ENCODE peak calls at places on chromosomes 2 and 18, in nine cellular contexts. D is tibial nerve, W is HL-60, F is fibroblast of lung, R is left ventricle myocardium inferior, J is psoas muscle, N is kidney, L is GM23338, G is lower lobe of right lung. T is an unnamed sample.

GRCh38 chr2:223619486-223620129 is 17.4 kb upstream of the SCG2 start:
- DNase-seq in G (no peak), R (no peak), W (no peak), J (no peak), F (no peak), D (no peak), N (no peak), L (no peak), T (peak)

GRCh38 chr2:1481406-1482252 is 68.4 kb downstream of the TPO start:
- DNase-seq in R (no peak), G (no peak), F (no peak), L (no peak), J (no peak), W (no peak), N (no peak), D (no peak), T (no peak)

GRCh38 chr18:59898609-59899297 is 1.0 kb upstream of the PMAIP1 start:
- DNase-seq in N (no peak), D (no peak), F (peak), G (no peak), J (no peak), W (no peak), L (no peak), R (no peak), T (no peak)

GRCh38 chr2:202822411-202822810 is 49.2 kb downstream of the ICA1L start:
- DNase-seq in L (no peak), F (no peak), W (no peak), R (no peak), G (no peak), J (no peak), D (no peak), N (no peak), T (no peak)

GRCh38 chr2:162185833-162186232 is 33.8 kb upstream of the GCG start:
- DNase-seq in L (no peak), F (no peak), R (no peak), D (no peak), G (no peak), J (peak), W (no peak), N (no peak), T (no peak)

GRCh38 chr2:231425291-231425810 is 29.8 kb downstream of the B3GNT7 start:
- DNase-seq in R (no peak), N (no peak), W (no peak), D (no peak), J (no peak), F (no peak), G (peak), L (no peak), T (no peak)

GRCh38 chr2:175734679-175735078 is 267.4 kb downstream of the LNPK start:
- DNase-seq in F (no peak), R (no peak), W (no peak), N (peak), J (no peak), G (no peak), D (no peak), L (no peak), T (no peak)

GRCh38 chr2:12261993-12262680 is 454.6 kb upstream of the TRIB2 start:
- DNase-seq in R (no peak), N (no peak), J (no peak), G (no peak), L (peak), F (peak), D (no peak), W (no peak), T (no peak)

GRCh38 chr2:47422016-47422415 is 19.1 kb downstream of the MSH2 start:
- DNase-seq in J (no peak), L (no peak), R (no peak), D (no peak), N (no peak), F (no peak), W (no peak), G (no peak), T (no peak)

GRCh38 chr2:63056309-63057065 is 5.9 kb downstream of the OTX1 start:
- DNase-seq in L (peak), G (no peak), D (no peak), N (peak), W (no peak), F (no peak), J (no peak), R (peak), T (no peak)

GRCh38 chr2:214035091-214035852 is 375.6 kb upstream of the VWC2L start:
- DNase-seq in F (no peak), R (no peak), D (no peak), L (peak), W (no peak), G (peak), J (no peak), N (peak), T (no peak)

GRCh38 chr2:226030369-226031077 is 631.0 kb downstream of the NYAP2 start:
- DNase-seq in L (peak), D (no peak), G (peak), F (no peak), N (no peak), W (peak), R (no peak), J (no peak), T (peak)

GRCh38 chr2:184646593-184646992 is 48.3 kb downstream of the ZNF804A start:
- DNase-seq in L (no peak), G (no peak), R (no peak), W (no peak), F (no peak), D (no peak), N (no peak), J (no peak), T (no peak)

GRCh38 chr2:66432801-66433694 is 1.9 kb upstream of the MEIS1 start:
- DNase-seq in G (peak), L (peak), D (peak), F (peak), W (no peak), N (peak), J (peak), R (peak), T (peak)

GRCh38 chr18:2104620-2105462 is 466.5 kb downstream of the METTL4 start:
- DNase-seq in L (peak), R (peak), J (no peak), W (peak), F (peak), D (no peak), N (no peak), G (peak), T (peak)

GRCh38 chr18:58567453-58568196 is 61.3 kb downstream of the ALPK2 start:
- DNase-seq in L (no peak), F (peak), J (no peak), N (no peak), R (no peak), D (no peak), W (no peak), G (no peak), T (no peak)

GRCh38 chr2:237866119-237866621 is 6.7 kb downstream of the RAMP1 start:
- DNase-seq in G (no peak), W (no peak), L (no peak), F (peak), D (no peak), R (no peak), J (peak), N (peak), T (no peak)

GRCh38 chr2:33022989-33023731 is 76.4 kb downstream of the LTBP1 start:
- DNase-seq in F (peak), N (no peak), W (no peak), J (no peak), D (no peak), G (no peak), L (no peak), R (no peak), T (no peak)

GRCh38 chr18:13232060-13232917 is 13.7 kb downstream of the LDLRAD4 start:
- DNase-seq in D (no peak), N (no peak), F (peak), W (no peak), J (peak), G (no peak), L (peak), R (peak), T (peak)

GRCh38 chr2:61707984-61708852 is 145.6 kb downstream of the FAM161A start:
- DNase-seq in L (no peak), W (no peak), G (no peak), N (no peak), J (no peak), D (no peak), R (no peak), F (peak), T (peak)

GRCh38 chr18:40414155-40414754 is 1540.8 kb upstream of the PIK3C3 start:
- DNase-seq in G (no peak), J (no peak), W (no peak), F (peak), D (no peak), L (no peak), N (no peak), R (no peak), T (no peak)

GRCh38 chr18:56358608-56359007 is 279.8 kb downstream of the TXNL1 start:
- DNase-seq in D (no peak), N (no peak), W (peak), F (no peak), L (peak), R (no peak), G (no peak), J (no peak), T (no peak)

GRCh38 chr18:41745166-41746049 is 209.6 kb upstream of the PIK3C3 start:
- DNase-seq in D (no peak), W (peak), G (no peak), L (peak), N (no peak), J (no peak), F (peak), R (peak), T (peak)

GRCh38 chr2:230658877-230659652 is 53.6 kb upstream of the CAB39 start:
- DNase-seq in F (no peak), L (no peak), W (peak), D (no peak), N (no peak), J (no peak), G (no peak), R (no peak), T (no peak)

GRCh38 chr18:59141294-59142068 is 1.8 kb downstream of the SEC11C start:
- DNase-seq in D (no peak), J (no peak), N (no peak), L (no peak), W (no peak), R (no peak), G (no peak), F (no peak), T (no peak)

GRCh38 chr2:15636972-15637785 is 45.5 kb downstream of the DDX1 start:
- DNase-seq in J (peak), D (peak), G (no peak), L (peak), N (no peak), F (peak), W (peak), R (peak), T (peak)

GRCh38 chr2:221529177-221529942 is 42.7 kb downstream of the EPHA4 start:
- DNase-seq in N (no peak), J (no peak), F (no peak), R (peak), G (no peak), W (no peak), L (no peak), D (no peak), T (no peak)

GRCh38 chr2:239717319-239717675 is 307.8 kb downstream of the NDUFA10 start:
- DNase-seq in N (no peak), F (no peak), J (no peak), R (no peak), W (no peak), G (no peak), L (no peak), D (no peak), T (no peak)

GRCh38 chr18:8174758-8175157 is 434.5 kb upstream of the RAB12 start:
- DNase-seq in G (no peak), J (no peak), F (no peak), L (no peak), D (no peak), R (no peak), N (no peak), W (no peak), T (no peak)

GRCh38 chr2:114968748-114969400 is 526.4 kb downstream of the DPP10 start:
- DNase-seq in L (no peak), D (no peak), R (no peak), W (no peak), F (no peak), J (no peak), N (no peak), G (no peak), T (no peak)

GRCh38 chr2:174492963-174493431 is 6.2 kb upstream of the GPR155 start:
- DNase-seq in G (no peak), W (peak), F (no peak), D (no peak), L (no peak), R (no peak), J (no peak), N (no peak), T (peak)

GRCh38 chr18:23864620-23865019 is 149.9 kb upstream of the TTC39C start:
- DNase-seq in G (no peak), F (no peak), J (no peak), N (no peak), D (no peak), W (no peak), L (no peak), R (no peak), T (no peak)

GRCh38 chr2:219521066-219521880 is 7.0 kb downstream of the ASIC4 start:
- DNase-seq in R (no peak), N (no peak), D (no peak), G (no peak), J (no peak), F (peak), L (peak), W (no peak), T (peak)
- TF ChIP-seq CTCF in R (peak), N (peak), D (peak), G (peak), J (peak), F (peak), L (peak), W (no peak), T (peak)

DNA sequence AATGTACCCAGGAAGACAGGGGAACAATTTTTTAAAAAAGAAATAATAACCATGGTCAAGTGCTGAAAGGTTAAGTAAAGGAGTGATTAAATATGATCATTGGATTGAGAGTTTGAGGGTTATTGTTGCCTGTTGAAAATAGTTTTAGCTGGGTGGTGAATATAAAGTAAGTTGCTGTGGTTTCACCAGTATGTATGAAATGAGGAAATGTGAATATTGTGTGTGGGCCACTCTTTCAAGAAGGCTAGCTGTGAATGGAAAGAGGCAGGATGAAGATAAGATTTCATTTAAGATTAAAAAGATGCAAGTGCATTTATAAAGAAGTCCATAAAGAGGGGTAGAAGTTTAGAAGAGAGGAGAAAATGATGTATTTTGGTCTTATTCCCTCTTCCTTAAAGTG is 53.8 kb downstream of the GULP1 start:
- DNase-seq in D (no peak), J (no peak), L (no peak), F (peak), R (no peak), G (no peak), N (no peak), W (no peak), T (no peak)
- H3K27ac ChIP-seq in D (peak), J (no peak), L (peak), F (no peak), R (no peak), G (no peak), N (no peak), W (no peak), T (no peak)

DNA sequence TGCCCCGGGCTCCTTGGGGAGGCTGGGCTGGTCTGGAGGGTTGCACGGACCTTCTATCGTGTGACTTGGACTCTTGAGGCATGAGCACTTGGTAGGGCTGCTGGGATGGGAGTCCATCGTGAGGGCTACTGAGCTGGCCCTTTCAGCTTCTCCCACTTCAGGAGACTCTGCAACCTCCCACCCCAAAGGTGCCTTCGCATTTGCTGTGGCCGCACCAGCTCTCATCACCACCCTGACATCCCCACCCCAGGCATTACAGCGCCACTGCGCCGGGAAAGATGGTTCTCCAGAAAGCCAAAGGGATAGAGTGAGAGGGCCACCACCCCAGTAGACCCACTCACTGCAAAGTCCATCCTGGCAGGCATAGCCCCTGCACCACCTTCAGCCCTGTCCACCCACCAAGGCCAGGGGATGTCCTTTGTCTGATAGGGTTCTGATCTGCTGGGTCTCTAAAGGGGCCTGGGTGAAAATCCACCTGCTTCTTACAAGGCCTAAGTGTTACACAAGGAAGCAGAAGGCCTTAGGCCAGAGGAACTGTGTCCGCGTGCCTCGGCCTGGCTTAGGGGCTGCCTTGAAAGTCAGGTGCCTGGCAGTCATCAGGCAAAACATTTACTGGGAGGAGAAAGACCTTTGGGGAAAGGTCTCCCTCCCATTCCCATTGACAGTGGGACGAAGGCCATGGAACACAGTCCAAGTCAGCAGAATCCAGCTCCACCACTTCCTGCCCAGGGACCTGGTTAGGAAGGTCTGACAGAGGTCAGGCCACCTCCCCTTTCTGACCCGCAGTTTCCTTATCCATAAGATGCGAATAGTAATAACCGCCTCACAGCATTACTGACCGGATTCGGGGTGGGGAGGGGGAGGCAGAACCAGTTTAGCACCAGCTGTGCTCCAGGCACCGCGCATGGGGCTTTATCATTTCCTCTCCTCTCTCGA is 5.2 kb downstream of the EHD3 start:
- DNase-seq in W (no peak), R (no peak), D (no peak), J (no peak), N (no peak), G (no peak), F (no peak), L (no peak), T (no peak)
- H3K4me3 ChIP-seq in W (no peak), R (peak), D (no peak), J (no peak), N (peak), G (no peak), F (no peak), L (no peak), T (no peak)

GRCh38 chr2:14134737-14135136 is 497.8 kb upstream of the LRATD1 start:
- DNase-seq in J (no peak), G (no peak), D (no peak), R (no peak), N (no peak), W (no peak), F (no peak), L (no peak), T (no peak)
- TF ChIP-seq CTCF in J (no peak), G (no peak), D (no peak), R (no peak), N (no peak), W (no peak), F (no peak), L (no peak), T (no peak)

DNA sequence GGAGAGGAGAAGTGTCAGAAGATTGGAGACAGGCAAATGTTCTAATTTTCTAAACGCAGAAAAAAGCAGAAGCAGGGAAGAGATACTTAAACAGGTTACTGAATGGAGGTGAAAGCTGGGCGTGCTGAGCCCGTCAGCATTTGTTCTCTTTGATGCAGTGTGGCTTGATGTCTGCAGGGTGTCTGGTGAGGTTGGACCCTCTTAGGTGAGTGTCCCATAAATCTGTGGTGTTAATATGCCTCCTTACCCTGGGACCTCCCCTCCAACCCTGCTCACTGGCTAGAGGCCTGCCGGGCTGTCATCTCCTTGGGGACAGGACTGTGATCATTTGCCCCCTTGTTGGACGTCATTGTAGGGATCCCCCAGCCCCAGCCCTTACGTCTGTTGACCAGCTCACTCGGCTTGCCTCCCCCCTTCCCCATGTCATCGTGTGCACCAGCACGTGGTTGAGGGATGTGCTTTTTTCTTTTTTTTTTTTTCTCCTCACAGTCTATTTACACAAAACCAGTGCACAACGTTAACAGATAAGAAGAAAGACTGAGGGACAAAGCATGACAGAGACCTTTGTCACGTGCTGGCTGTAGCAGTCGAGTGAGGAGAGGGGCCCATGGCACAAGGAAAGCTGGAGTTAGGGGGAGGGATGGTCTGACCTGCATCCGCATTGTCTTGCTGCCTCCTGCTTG is 56.4 kb downstream of the NCK2 start:
- DNase-seq in W (no peak), D (no peak), L (no peak), F (no peak), J (no peak), N (no peak), G (no peak), R (no peak), T (no peak)
- H3K27ac ChIP-seq in W (peak), D (peak), L (no peak), F (no peak), J (no peak), N (no peak), G (no peak), R (peak), T (no peak)

T was measured in thyroid gland.